ENCODE peak calls at places on chromosomes 1 and 21, in nine cellular contexts. U is esophagus squamous epithelium; E is thoracic aorta; L is effector memory CD4-positive, alpha-beta T cell; H is A549; O is CD4-positive, CD25-positive, alpha-beta regulatory T cell; Z is breast epithelium; S is heart left ventricle; V is left lung. F is an unnamed sample.

GRCh38 chr1:111696330-111696729 is 42.9 kb downstream of the INKA2 start:
- DNase-seq in Z (no peak), U (no peak), V (no peak), O (no peak), H (no peak), S (no peak), E (no peak), L (no peak), F (no peak)

GRCh38 chr1:95583811-95584210 is 349.8 kb downstream of the RWDD3 start:
- DNase-seq in L (no peak), Z (no peak), U (no peak), V (no peak), O (no peak), H (no peak), S (no peak), E (no peak), F (no peak)

GRCh38 chr1:15465674-15466073 is 9.1 kb downstream of the CELA2A start:
- DNase-seq in Z (no peak), E (no peak), U (no peak), V (no peak), H (no peak), O (no peak), S (no peak), L (no peak), F (no peak)

GRCh38 chr1:234610061-234610581 is at the start of gene IRF2BP2:
- DNase-seq in E (no peak), H (peak; percentile 68), V (peak; percentile 95), L (peak; percentile 75), O (peak; percentile 69), Z (peak; percentile 81), U (no peak), S (peak; percentile 86), F (peak; percentile 92)

GRCh38 chr1:235054961-235055360 is 73.7 kb downstream of the TOMM20 start:
- DNase-seq in O (no peak), Z (no peak), S (no peak), U (no peak), E (no peak), V (no peak), H (no peak), L (no peak), F (no peak)

GRCh38 chr1:9537863-9538668 is 1.2 kb upstream of the SLC25A33 start:
- DNase-seq in Z (no peak), E (no peak), L (no peak), S (no peak), U (no peak), V (no peak), H (no peak), O (no peak), F (no peak)

GRCh38 chr1:197737916-197738315 is 37.4 kb downstream of the DENND1B start:
- DNase-seq in E (no peak), Z (no peak), V (no peak), L (no peak), O (no peak), H (no peak), U (no peak), S (no peak), F (no peak)

GRCh38 chr21:37249112-37249904 is 17.8 kb downstream of the VPS26C start:
- DNase-seq in E (no peak), V (no peak), O (no peak), S (no peak), Z (no peak), L (no peak), H (no peak), U (no peak), F (no peak)

GRCh38 chr1:223747838-223748335 is 35.5 kb downstream of the CAPN2 start:
- DNase-seq in E (no peak), L (no peak), O (no peak), H (no peak), Z (no peak), V (no peak), S (no peak), U (no peak), F (no peak)

GRCh38 chr1:226420860-226421259 is 13.0 kb upstream of the PARP1 start:
- DNase-seq in V (no peak), U (no peak), Z (no peak), L (no peak), S (no peak), H (no peak), O (no peak), E (no peak), F (no peak)

GRCh38 chr1:20376880-20377494 is 86.3 kb downstream of the VWA5B1 start:
- DNase-seq in S (no peak), E (no peak), U (no peak), L (no peak), H (peak; percentile 59), Z (no peak), V (no peak), O (no peak), F (peak; percentile 33)

GRCh38 chr1:6408023-6408422 is 11.7 kb downstream of the HES2 start:
- DNase-seq in E (no peak), L (no peak), O (no peak), H (no peak), V (no peak), Z (no peak), S (no peak), U (no peak), F (no peak)

GRCh38 chr21:19855522-19855921 is 1142.7 kb upstream of the NCAM2 start:
- DNase-seq in H (no peak), E (no peak), S (no peak), V (peak; percentile 25), Z (no peak), U (no peak), L (no peak), O (no peak), F (no peak)

GRCh38 chr1:222892137-222892763 is 77.4 kb downstream of the DISP1 start:
- DNase-seq in U (no peak), H (no peak), E (no peak), V (no peak), L (no peak), S (no peak), O (no peak), Z (no peak), F (no peak)

GRCh38 chr1:30908446-30908885 is at the start of gene SDC3:
- DNase-seq in L (no peak), S (no peak), V (peak; percentile 82), Z (no peak), H (no peak), E (no peak), O (no peak), U (no peak), F (no peak)

GRCh38 chr1:93614550-93615200 is 67.0 kb downstream of the BCAR3 start:
- DNase-seq in U (no peak), V (no peak), L (no peak), O (no peak), Z (no peak), H (no peak), E (no peak), S (no peak), F (no peak)

GRCh38 chr1:234600418-234601216 is 9.4 kb downstream of the IRF2BP2 start:
- DNase-seq in O (peak; percentile 13), E (no peak), H (no peak), S (peak; percentile 60), V (no peak), L (no peak), U (no peak), Z (no peak), F (no peak)

GRCh38 chr1:87149166-87150065 is 179.3 kb upstream of the LMO4 start:
- DNase-seq in O (no peak), V (no peak), U (no peak), Z (no peak), E (no peak), S (no peak), L (no peak), H (no peak), F (no peak)

GRCh38 chr1:221925947-221926346 is 184.1 kb upstream of the DUSP10 start:
- DNase-seq in V (no peak), O (no peak), E (no peak), L (no peak), H (no peak), Z (no peak), S (no peak), U (no peak), F (no peak)

GRCh38 chr1:109113787-109114568 is at the start of gene ELAPOR1:
- DNase-seq in V (peak; percentile 83), Z (peak; percentile 77), S (peak; percentile 50), O (peak; percentile 90), H (no peak), U (no peak), L (peak; percentile 91), E (no peak), F (peak; percentile 68)

GRCh38 chr1:25566186-25566729 is 22.9 kb downstream of the LDLRAP1 start:
- DNase-seq in S (no peak), O (no peak), Z (no peak), E (no peak), V (no peak), U (no peak), H (no peak), L (no peak), F (no peak)
- H3K4me3 ChIP-seq in S (no peak overlapping the region), O (peak overlapping the region; percentile 85), Z (peak overlapping the region; percentile 30), E (peak overlapping the region; percentile 25), V (no peak overlapping the region), U (no peak overlapping the region), H (no peak overlapping the region), L (no peak overlapping the region), F (no peak overlapping the region)

GRCh38 chr1:66353207-66353606 is 180.7 kb upstream of the SGIP1 start:
- DNase-seq in E (no peak), O (no peak), V (no peak), S (no peak), U (no peak), L (no peak), Z (no peak), H (no peak), F (no peak)
- H3K4me3 ChIP-seq in E (no peak overlapping the region), O (peak overlapping the region; percentile 78), V (no peak overlapping the region), S (no peak overlapping the region), U (no peak overlapping the region), L (no peak overlapping the region), Z (peak overlapping the region; percentile 41), H (no peak overlapping the region), F (no peak overlapping the region)

GRCh38 chr1:23177031-23177430 is 8.4 kb upstream of the LUZP1 start:
- DNase-seq in L (no peak), E (no peak), Z (no peak), U (no peak), O (no peak), V (no peak), S (no peak), H (no peak), F (no peak)
- H3K4me3 ChIP-seq in L (peak overlapping the region; percentile 50), E (peak overlapping the region; percentile 72), Z (peak overlapping the region; percentile 70), U (peak overlapping the region; percentile 40), O (peak overlapping the region; percentile 26), V (peak overlapping the region; percentile 42), S (peak overlapping the region; percentile 72), H (peak overlapping the region; percentile 41), F (peak overlapping the region; percentile 65)

DNA sequence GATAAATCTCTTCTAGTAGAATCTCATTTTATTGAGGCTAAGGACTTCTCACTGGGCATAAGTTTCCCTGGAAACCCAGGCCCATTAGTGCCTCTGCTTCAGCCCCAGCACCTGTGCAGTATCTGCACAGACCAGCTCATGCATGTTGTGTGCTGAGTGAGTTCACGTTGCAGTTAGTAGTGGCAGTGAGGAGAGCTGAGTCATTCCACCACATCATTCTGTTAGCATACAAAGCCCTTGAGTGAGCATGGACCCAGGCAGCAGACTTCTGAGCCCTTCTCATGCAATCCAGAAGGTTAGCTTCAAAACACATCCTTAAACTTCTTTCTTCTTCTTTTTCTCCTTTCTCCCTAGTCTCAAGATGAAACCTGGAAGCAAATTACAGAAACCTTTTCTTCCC is 45.8 kb upstream of the NTPCR start:
- DNase-seq in O (no peak), Z (no peak), S (no peak), V (no peak), H (peak; percentile 17), E (no peak), U (no peak), L (no peak), F (no peak)
- H3K4me3 ChIP-seq in O (no peak overlapping the region), Z (no peak overlapping the region), S (no peak overlapping the region), V (no peak overlapping the region), H (no peak overlapping the region), E (no peak overlapping the region), U (no peak overlapping the region), L (no peak overlapping the region), F (no peak overlapping the region)

GRCh38 chr1:26717066-26717465 is 21.3 kb downstream of the ARID1A start:
- DNase-seq in S (no peak), H (no peak), E (no peak), U (no peak), O (no peak), V (no peak), Z (no peak), L (no peak), F (no peak)
- H3K4me3 ChIP-seq in S (no peak overlapping the region), H (no peak overlapping the region), E (no peak overlapping the region), U (no peak overlapping the region), O (peak overlapping the region; percentile 5), V (no peak overlapping the region), Z (no peak overlapping the region), L (no peak overlapping the region), F (no peak overlapping the region)

F was measured in GM06990.